ENCODE peak calls at places on chromosomes 12 and 14, in nine cellular contexts. One of them, this sample, is unnamed.

GRCh38 chr12:115204957-115205754 is 521.2 kb upstream of the TBX3 start:
- DNase-seq in T-cell: no peak
- DNase-seq in neuronal stem cell: no peak
- DNase-seq in NCI-H1930: no peak
- DNase-seq in nephron progenitor cell: no peak
- DNase-seq in astrocyte: peak; percentile 61
- DNase-seq in SW 1271: no peak
- DNase-seq in NCI-H1417: no peak
- DNase-seq in activated T-cell treated with anti-CD3 and anti-CD28 coated beads for 1 hour: no peak
- DNase-seq in this sample: peak; percentile 62

GRCh38 chr14:94009767-94010166 is 12.7 kb downstream of the CCDC197 start:
- DNase-seq in T-cell: no peak
- DNase-seq in neuronal stem cell: no peak
- DNase-seq in NCI-H1930: no peak
- DNase-seq in nephron progenitor cell: no peak
- DNase-seq in astrocyte: peak; percentile 83
- DNase-seq in SW 1271: no peak
- DNase-seq in NCI-H1417: no peak
- DNase-seq in activated T-cell treated with anti-CD3 and anti-CD28 coated beads for 1 hour: no peak
- DNase-seq in this sample: peak; percentile 75

GRCh38 chr12:79174656-79175055 is 310.1 kb downstream of the SYT1 start:
- DNase-seq in T-cell: no peak
- DNase-seq in neuronal stem cell: no peak
- DNase-seq in NCI-H1930: no peak
- DNase-seq in nephron progenitor cell: no peak
- DNase-seq in astrocyte: peak; percentile 62
- DNase-seq in SW 1271: peak; percentile 58
- DNase-seq in NCI-H1417: peak; percentile 11
- DNase-seq in activated T-cell treated with anti-CD3 and anti-CD28 coated beads for 1 hour: no peak
- DNase-seq in this sample: peak; percentile 88

GRCh38 chr14:67513631-67514108 is 19.4 kb upstream of the PLEKHH1 start:
- DNase-seq in T-cell: no peak
- DNase-seq in neuronal stem cell: no peak
- DNase-seq in NCI-H1930: no peak
- DNase-seq in nephron progenitor cell: no peak
- DNase-seq in astrocyte: no peak
- DNase-seq in SW 1271: no peak
- DNase-seq in NCI-H1417: peak; percentile 23
- DNase-seq in activated T-cell treated with anti-CD3 and anti-CD28 coated beads for 1 hour: no peak
- DNase-seq in this sample: no peak

GRCh38 chr14:78403278-78403815 is 233.2 kb downstream of the NRXN3 start:
- DNase-seq in T-cell: no peak
- DNase-seq in neuronal stem cell: no peak
- DNase-seq in NCI-H1930: no peak
- DNase-seq in nephron progenitor cell: no peak
- DNase-seq in astrocyte: peak; percentile 71
- DNase-seq in SW 1271: no peak
- DNase-seq in NCI-H1417: no peak
- DNase-seq in activated T-cell treated with anti-CD3 and anti-CD28 coated beads for 1 hour: no peak
- DNase-seq in this sample: peak; percentile 89

GRCh38 chr12:56252649-56253048 is 5.5 kb downstream of the ANKRD52 start:
- DNase-seq in T-cell: no peak
- DNase-seq in neuronal stem cell: no peak
- DNase-seq in NCI-H1930: no peak
- DNase-seq in nephron progenitor cell: no peak
- DNase-seq in astrocyte: no peak
- DNase-seq in SW 1271: no peak
- DNase-seq in NCI-H1417: no peak
- DNase-seq in activated T-cell treated with anti-CD3 and anti-CD28 coated beads for 1 hour: no peak
- DNase-seq in this sample: no peak

GRCh38 chr12:115185529-115185928 is 501.6 kb upstream of the TBX3 start:
- DNase-seq in T-cell: no peak
- DNase-seq in neuronal stem cell: no peak
- DNase-seq in NCI-H1930: no peak
- DNase-seq in nephron progenitor cell: no peak
- DNase-seq in astrocyte: peak; percentile 46
- DNase-seq in SW 1271: no peak
- DNase-seq in NCI-H1417: no peak
- DNase-seq in activated T-cell treated with anti-CD3 and anti-CD28 coated beads for 1 hour: no peak
- DNase-seq in this sample: no peak

GRCh38 chr14:68440776-68441175 is 352.1 kb downstream of the ZFP36L1 start:
- DNase-seq in T-cell: no peak
- DNase-seq in neuronal stem cell: no peak
- DNase-seq in NCI-H1930: no peak
- DNase-seq in nephron progenitor cell: no peak
- DNase-seq in astrocyte: peak; percentile 46
- DNase-seq in SW 1271: no peak
- DNase-seq in NCI-H1417: no peak
- DNase-seq in activated T-cell treated with anti-CD3 and anti-CD28 coated beads for 1 hour: no peak
- DNase-seq in this sample: no peak

GRCh38 chr14:103684471-103684870 is 30.8 kb downstream of the XRCC3 start:
- DNase-seq in T-cell: no peak
- DNase-seq in neuronal stem cell: no peak
- DNase-seq in NCI-H1930: no peak
- DNase-seq in nephron progenitor cell: no peak
- DNase-seq in astrocyte: no peak
- DNase-seq in SW 1271: no peak
- DNase-seq in NCI-H1417: no peak
- DNase-seq in activated T-cell treated with anti-CD3 and anti-CD28 coated beads for 1 hour: no peak
- DNase-seq in this sample: no peak

This sample was measured in choroid plexus epithelial cell.